ENCODE peak calls at places on chromosome 2, in four cellular contexts. I is IMR-90, M is H9, K is neuronal stem cell. L is an unnamed sample.

GRCh38 chr2:191321861-191322662 is 76.9 kb downstream of the MYO1B start:
- DNase-seq in K (peak; percentile 20), I (peak; percentile 51), M (peak; percentile 81), L (peak; percentile 97)

GRCh38 chr2:134716716-134717585 is 1.8 kb downstream of the TMEM163 start:
- DNase-seq in K (no peak), M (no peak), I (no peak), L (no peak)

GRCh38 chr2:112483047-112483473 is 1.1 kb downstream of the TTL start:
- DNase-seq in I (peak; percentile 73), M (peak; percentile 32), K (peak; percentile 15), L (peak; percentile 71)

GRCh38 chr2:227703961-227704360 is 13.9 kb downstream of the SLC19A3 start:
- DNase-seq in I (peak; percentile 13), K (no peak), M (no peak), L (peak; percentile 48)

GRCh38 chr2:86566828-86567205 is 3.6 kb upstream of the CHMP3 start:
- DNase-seq in K (no peak), M (no peak), I (no peak), L (no peak)

GRCh38 chr2:152594022-152594712 is 123.1 kb downstream of the PRPF40A start:
- DNase-seq in K (no peak), I (no peak), M (no peak), L (no peak)

GRCh38 chr2:48574353-48575290 is 43.0 kb upstream of the GTF2A1L start:
- DNase-seq in M (no peak), I (no peak), K (no peak), L (no peak)

GRCh38 chr2:12556762-12557161 is 160.0 kb upstream of the TRIB2 start:
- DNase-seq in I (peak; percentile 84), M (no peak), K (no peak), L (no peak)

GRCh38 chr2:113212245-113213060 is 38.7 kb downstream of the PSD4 start:
- DNase-seq in M (no peak), K (no peak), I (no peak), L (no peak)

GRCh38 chr2:191265311-191266170 is 20.3 kb downstream of the MYO1B start:
- DNase-seq in I (peak; percentile 70), K (no peak), M (no peak), L (no peak)

GRCh38 chr2:224865016-224865415 is 148.9 kb upstream of the CCDC195 start:
- DNase-seq in K (no peak), I (no peak), M (no peak), L (no peak)

GRCh38 chr2:106039634-106040033 is 154.5 kb downstream of the UXS1 start:
- DNase-seq in K (no peak), I (no peak), M (no peak), L (no peak)

GRCh38 chr2:110114007-110114591 is 1.5 kb downstream of the MALL start:
- DNase-seq in M (no peak), K (no peak), I (no peak), L (peak; percentile 45)

GRCh38 chr2:178589337-178589736 is 109.1 kb downstream of the PLEKHA3 start:
- DNase-seq in I (no peak), M (no peak), K (no peak), L (no peak)

GRCh38 chr2:44178950-44179349 is 10.3 kb downstream of the PPM1B start:
- DNase-seq in I (no peak), M (no peak), K (no peak), L (no peak)

GRCh38 chr2:152861349-152861942 is 143.0 kb downstream of the ARL6IP6 start:
- DNase-seq in I (peak; percentile 12), M (peak; percentile 49), K (no peak), L (peak; percentile 68)

GRCh38 chr2:191195021-191195420 is 44.2 kb upstream of the STAT4 start:
- DNase-seq in I (peak; percentile 18), M (no peak), K (no peak), L (no peak)

GRCh38 chr2:140273396-140273795 is 1493.2 kb upstream of the NXPH2 start:
- DNase-seq in I (no peak), K (no peak), M (no peak), L (no peak)

GRCh38 chr2:128596453-128597430 is 278.1 kb upstream of the HS6ST1 start:
- DNase-seq in I (no peak), M (peak; percentile 17), K (no peak), L (no peak)

GRCh38 chr2:2142350-2142749 is 188.7 kb downstream of the MYT1L start:
- DNase-seq in I (no peak), K (no peak), M (no peak), L (no peak)

GRCh38 chr2:143263045-143263625 is 133.9 kb downstream of the ARHGAP15 start:
- DNase-seq in I (no peak), K (no peak), M (peak; percentile 38), L (peak; percentile 47)

GRCh38 chr2:25215948-25216679 is 47.7 kb upstream of the POMC start:
- DNase-seq in M (peak; percentile 91), I (no peak), K (peak; percentile 56), L (peak; percentile 90)

GRCh38 chr2:196399736-196400691 is 228.6 kb upstream of the STK17B start:
- DNase-seq in I (peak; percentile 94), K (no peak), M (no peak), L (peak; percentile 87)

GRCh38 chr2:197869501-197870111 is 65.2 kb downstream of the PLCL1 start:
- DNase-seq in I (no peak), M (no peak), K (no peak), L (peak; percentile 70)

GRCh38 chr2:201788371-201788770 is 7.6 kb upstream of the ALS2 start:
- DNase-seq in K (no peak), I (no peak), M (no peak), L (no peak)

GRCh38 chr2:138267161-138267901 is 234.2 kb upstream of the SPOPL start:
- DNase-seq in K (no peak), I (peak; percentile 88), M (no peak), L (no peak)

GRCh38 chr2:179602452-179602851 is 259.0 kb downstream of the ZNF385B start:
- DNase-seq in M (no peak), K (no peak), I (peak; percentile 60), L (no peak)

GRCh38 chr2:231181848-231182247 is 16.6 kb upstream of the ARMC9 start:
- DNase-seq in I (peak; percentile 50), K (no peak), M (no peak), L (peak; percentile 64)

GRCh38 chr2:195613922-195614321 is 43.1 kb upstream of the SLC39A10 start:
- DNase-seq in I (peak; percentile 95), M (no peak), K (no peak), L (peak; percentile 95)

GRCh38 chr2:57497489-57498096 is 549.0 kb upstream of the VRK2 start:
- DNase-seq in M (peak; percentile 38), I (peak; percentile 32), K (peak; percentile 30), L (peak; percentile 53)

GRCh38 chr2:241234066-241234790 is 45.8 kb downstream of the ANO7 start:
- DNase-seq in I (no peak), M (no peak), K (no peak), L (no peak)

GRCh38 chr2:241235396-241235795 is 46.9 kb downstream of the ANO7 start:
- DNase-seq in M (no peak), I (no peak), K (no peak), L (no peak)

GRCh38 chr2:241237047-241237446 is 48.6 kb downstream of the ANO7 start:
- DNase-seq in M (no peak), I (no peak), K (no peak), L (no peak)

GRCh38 chr2:241234962-241235361 is 46.5 kb downstream of the ANO7 start:
- DNase-seq in K (no peak), M (no peak), I (no peak), L (no peak)

GRCh38 chr2:241235859-241236593 is 47.5 kb downstream of the ANO7 start:
- DNase-seq in I (no peak), K (no peak), M (no peak), L (no peak)
- H4K8ac ChIP-seq in I (no peak overlapping the region), K (no peak overlapping the region), M (no peak overlapping the region), L (no peak overlapping the region)

GRCh38 chr2:127125821-127126220 is 18.9 kb upstream of the BIN1 start:
- DNase-seq in K (no peak), I (no peak), M (no peak), L (no peak)

GRCh38 chr2:127124426-127124825 is 17.5 kb upstream of the BIN1 start:
- DNase-seq in K (no peak), M (no peak), I (no peak), L (no peak)

GRCh38 chr2:127130421-127130820 is 23.5 kb upstream of the BIN1 start:
- DNase-seq in M (no peak), K (no peak), I (no peak), L (no peak)

GRCh38 chr2:127133793-127134192 is 26.8 kb upstream of the BIN1 start:
- DNase-seq in K (no peak), I (no peak), M (no peak), L (no peak)

GRCh38 chr2:127128508-127128907 is 21.6 kb upstream of the BIN1 start:
- DNase-seq in M (peak; percentile 93), K (no peak), I (no peak), L (peak; percentile 82)
- H4K8ac ChIP-seq in M (no peak overlapping the region), K (no peak overlapping the region), I (no peak overlapping the region), L (no peak overlapping the region)

GRCh38 chr2:234996467-234997270 is 44.9 kb downstream of the SH3BP4 start:
- DNase-seq in M (peak; percentile 91), K (peak; percentile 69), I (peak; percentile 79), L (peak; percentile 98)
- H4K8ac ChIP-seq in M (no peak overlapping the region), K (no peak overlapping the region), I (peak overlapping the region; percentile 63), L (no peak overlapping the region)

GRCh38 chr2:9318461-9319337 is 104.6 kb downstream of the ITGB1BP1 start:
- DNase-seq in K (no peak), M (no peak), I (no peak), L (no peak)

GRCh38 chr2:9313443-9313842 is 106.8 kb downstream of the ASAP2 start:
- DNase-seq in M (no peak), I (peak; percentile 29), K (no peak), L (no peak)

GRCh38 chr2:9317559-9317958 is 105.8 kb downstream of the ITGB1BP1 start:
- DNase-seq in K (no peak), I (no peak), M (no peak), L (no peak)

GRCh38 chr2:9312591-9312990 is 106.0 kb downstream of the ASAP2 start:
- DNase-seq in M (no peak), I (no peak), K (no peak), L (no peak)

DNA sequence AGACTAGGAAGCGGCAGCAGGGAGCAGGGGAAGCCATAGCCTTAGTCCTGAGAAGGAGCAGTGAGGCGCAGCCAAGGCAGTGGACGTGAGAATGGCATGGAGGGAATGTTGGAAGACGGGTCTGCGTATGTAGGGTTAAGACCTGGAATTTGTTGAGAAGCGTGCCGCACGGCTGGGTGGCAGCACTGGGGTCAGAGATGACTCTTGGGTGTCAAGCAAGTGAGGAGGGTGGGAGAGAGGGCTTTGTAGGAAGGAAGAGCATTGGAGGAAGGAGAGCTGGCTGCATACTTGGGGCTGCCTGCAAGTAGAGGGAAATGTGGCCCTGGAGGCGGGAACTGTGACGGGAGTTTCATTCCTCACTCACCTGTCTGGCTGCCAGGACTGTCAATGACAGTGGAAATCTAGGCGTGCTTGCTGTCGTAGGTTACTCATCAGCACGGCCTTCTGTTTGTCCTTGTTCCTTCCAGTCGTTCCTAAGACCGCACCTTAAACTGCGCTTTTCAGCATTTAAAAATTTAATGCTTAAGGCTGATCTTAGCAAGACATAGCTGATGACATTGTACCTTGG is 108.0 kb downstream of the ITGB1BP1 start:
- DNase-seq in I (no peak), K (no peak), M (peak; percentile 49), L (peak; percentile 37)
- H4K8ac ChIP-seq in I (no peak overlapping the region), K (no peak overlapping the region), M (no peak overlapping the region), L (no peak overlapping the region)

L was measured in mesendoderm.